ENCODE peak calls at places on chromosomes 13 and 19, in eight cellular contexts. G, J, V, P, S, B, Q and A are unnamed samples.

GRCh38 chr13:52454459-52454824 is 836 bp upstream of the CKAP2 start:
- DNase-seq in G (peak), J (no peak), V (no peak), P (peak), S (no peak), B (peak), Q (no peak), A (no peak)

GRCh38 chr19:12766051-12766521 is 9.3 kb downstream of the HOOK2 start:
- DNase-seq in G (peak), J (peak), V (peak), P (peak), S (peak), B (peak), Q (no peak), A (peak)

GRCh38 chr13:22229916-22230315 is 559.0 kb downstream of the FGF9 start:
- DNase-seq in G (no peak), J (no peak), V (no peak), P (no peak), S (no peak), B (no peak), Q (no peak), A (no peak)

GRCh38 chr19:317710-318508 is 26.7 kb downstream of the MIER2 start:
- DNase-seq in G (no peak), J (no peak), V (no peak), P (no peak), S (no peak), B (no peak), Q (no peak), A (no peak)

GRCh38 chr13:68551701-68552522 is 1321.8 kb upstream of the PCDH9 start:
- DNase-seq in G (no peak), J (no peak), V (no peak), P (no peak), S (no peak), B (no peak), Q (no peak), A (no peak)

GRCh38 chr19:15304140-15304705 is 28.1 kb downstream of the BRD4 start:
- DNase-seq in G (no peak), J (peak), V (no peak), P (no peak), S (peak), B (no peak), Q (no peak), A (no peak)

GRCh38 chr13:28185256-28185655 is 46.9 kb downstream of the PAN3 start:
- DNase-seq in G (no peak), J (no peak), V (no peak), P (no peak), S (no peak), B (no peak), Q (no peak), A (no peak)

GRCh38 chr19:35000647-35001501 is 751 bp downstream of the GRAMD1A start:
- DNase-seq in G (peak), J (peak), V (no peak), P (peak), S (no peak), B (peak), Q (no peak), A (no peak)

GRCh38 chr13:74135306-74136088 is 1.3 kb upstream of the KLF12 start:
- DNase-seq in G (peak), J (no peak), V (peak), P (peak), S (peak), B (peak), Q (peak), A (peak)

GRCh38 chr13:109412232-109412935 is 374.0 kb downstream of the IRS2 start:
- DNase-seq in G (peak), J (no peak), V (peak), P (peak), S (peak), B (peak), Q (no peak), A (peak)

GRCh38 chr13:40916207-40916998 is 102.7 kb downstream of the ELF1 start:
- DNase-seq in G (no peak), J (no peak), V (no peak), P (no peak), S (no peak), B (no peak), Q (no peak), A (no peak)

GRCh38 chr13:92272177-92272576 is 873.8 kb downstream of the GPC5 start:
- DNase-seq in G (no peak), J (no peak), V (no peak), P (no peak), S (no peak), B (no peak), Q (no peak), A (no peak)

GRCh38 chr19:13430790-13431582 is 75.3 kb downstream of the CACNA1A start:
- DNase-seq in G (peak), J (peak), V (peak), P (peak), S (peak), B (peak), Q (no peak), A (no peak)

GRCh38 chr13:25375727-25376358 is 4.1 kb downstream of the ATP8A2 start:
- DNase-seq in G (peak), J (peak), V (no peak), P (peak), S (peak), B (peak), Q (no peak), A (no peak)

GRCh38 chr13:94679614-94680013 is 32.7 kb downstream of the SOX21 start:
- DNase-seq in G (no peak), J (no peak), V (no peak), P (no peak), S (no peak), B (no peak), Q (no peak), A (no peak)

GRCh38 chr19:43623889-43624670 is 4.7 kb upstream of the ZNF428 start:
- DNase-seq in G (no peak), J (no peak), V (no peak), P (peak), S (no peak), B (peak), Q (no peak), A (no peak)

GRCh38 chr13:85099245-85099644 is 700.0 kb downstream of the SLITRK6 start:
- DNase-seq in G (no peak), J (no peak), V (no peak), P (no peak), S (no peak), B (no peak), Q (no peak), A (no peak)

GRCh38 chr13:112254061-112254818 is 121.9 kb upstream of the SPACA7 start:
- DNase-seq in G (no peak), J (no peak), V (no peak), P (no peak), S (no peak), B (no peak), Q (peak), A (no peak)

GRCh38 chr19:31110331-31110730 is 238.9 kb downstream of the TSHZ3 start:
- DNase-seq in G (peak), J (no peak), V (peak), P (peak), S (no peak), B (peak), Q (no peak), A (no peak)

GRCh38 chr13:27476943-27477681 is 26.7 kb upstream of the MTIF3 start:
- DNase-seq in G (peak), J (peak), V (no peak), P (no peak), S (no peak), B (no peak), Q (no peak), A (no peak)

GRCh38 chr19:34733826-34734600 is at the start of gene ZNF181:
- DNase-seq in G (peak), J (peak), V (peak), P (peak), S (peak), B (peak), Q (peak), A (peak)

GRCh38 chr19:54916822-54917221 is 10.9 kb downstream of the NCR1 start:
- DNase-seq in G (no peak), J (no peak), V (no peak), P (no peak), S (no peak), B (no peak), Q (no peak), A (no peak)

GRCh38 chr19:514166-514663 is 6.9 kb downstream of the TPGS1 start:
- DNase-seq in G (no peak), J (no peak), V (no peak), P (no peak), S (no peak), B (no peak), Q (no peak), A (no peak)

GRCh38 chr19:15161028-15161984 is 39.5 kb downstream of the NOTCH3 start:
- DNase-seq in G (no peak), J (peak), V (no peak), P (peak), S (no peak), B (no peak), Q (no peak), A (no peak)

GRCh38 chr19:19817357-19817756 is 4.2 kb downstream of the ZNF506 start:
- DNase-seq in G (no peak), J (no peak), V (no peak), P (no peak), S (no peak), B (no peak), Q (no peak), A (no peak)

GRCh38 chr19:43078311-43078710 is 4.2 kb downstream of the PSG2 start:
- DNase-seq in G (no peak), J (no peak), V (no peak), P (no peak), S (no peak), B (no peak), Q (no peak), A (no peak)

GRCh38 chr19:48413879-48414623 is 20.6 kb downstream of the GRIN2D start:
- DNase-seq in G (no peak), J (no peak), V (no peak), P (peak), S (no peak), B (peak), Q (no peak), A (no peak)

GRCh38 chr19:49861127-49861526 is 6.2 kb downstream of the PNKP start:
- DNase-seq in G (peak), J (no peak), V (no peak), P (peak), S (no peak), B (peak), Q (peak), A (no peak)

GRCh38 chr13:39281539-39282150 is 243.4 kb downstream of the NHLRC3 start:
- DNase-seq in G (no peak), J (peak), V (no peak), P (peak), S (no peak), B (no peak), Q (no peak), A (no peak)

GRCh38 chr19:38843175-38843758 is 6.5 kb downstream of the HNRNPL start:
- DNase-seq in G (no peak), J (no peak), V (peak), P (no peak), S (no peak), B (no peak), Q (no peak), A (no peak)
- H3K27ac ChIP-seq in G (no peak), J (no peak), V (no peak), P (no peak), S (no peak), B (no peak), Q (peak), A (no peak)

GRCh38 chr13:44158055-44158655 is 215.5 kb upstream of the SERP2 start:
- DNase-seq in G (no peak), J (no peak), V (no peak), P (no peak), S (no peak), B (no peak), Q (no peak), A (no peak)
- H3K27ac ChIP-seq in G (no peak), J (no peak), V (peak), P (no peak), S (no peak), B (no peak), Q (peak), A (no peak)

GRCh38 chr19:10309423-10309822 is at the start of gene ZGLP1:
- DNase-seq in G (no peak), J (no peak), V (no peak), P (no peak), S (no peak), B (no peak), Q (no peak), A (no peak)

GRCh38 chr19:10306327-10306726 is 3.3 kb downstream of the ZGLP1 start:
- DNase-seq in G (no peak), J (no peak), V (no peak), P (no peak), S (no peak), B (no peak), Q (no peak), A (no peak)

GRCh38 chr19:10299545-10300458 is 9.8 kb downstream of the ZGLP1 start:
- DNase-seq in G (no peak), J (no peak), V (peak), P (no peak), S (no peak), B (no peak), Q (no peak), A (no peak)

DNA sequence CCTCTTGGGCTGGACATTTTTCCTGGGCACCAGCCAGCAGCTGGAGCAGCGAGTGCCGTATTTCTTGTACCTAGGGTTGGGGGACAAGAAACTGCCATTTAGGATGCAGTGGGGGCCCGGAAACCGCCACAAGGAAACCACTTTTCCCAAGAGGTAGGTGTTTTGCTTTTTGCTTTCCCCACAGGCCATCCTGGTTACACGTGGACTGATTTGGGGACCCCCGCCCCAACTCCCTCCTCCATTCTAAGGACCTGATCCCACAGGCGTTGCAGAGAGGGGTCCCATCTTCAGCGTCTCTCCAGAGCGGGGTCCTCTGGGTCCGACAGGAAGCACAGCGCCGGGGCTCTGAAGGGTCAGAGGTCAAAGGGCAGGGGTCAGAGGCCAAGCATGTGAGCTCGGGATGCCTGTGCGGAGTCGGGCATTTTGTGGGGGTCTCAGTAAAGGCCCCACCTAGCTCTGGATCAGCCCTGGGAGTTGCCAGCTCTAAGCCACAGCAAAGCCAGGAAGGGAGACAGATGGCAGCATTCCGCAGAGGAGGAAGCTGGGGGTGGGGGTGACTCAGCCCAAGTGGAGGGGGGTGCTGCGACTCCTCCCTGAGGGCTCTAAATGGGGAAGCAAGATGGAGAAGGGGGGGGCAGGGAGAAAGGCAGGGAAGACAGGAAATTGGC is 4.3 kb downstream of the ZGLP1 start:
- DNase-seq in G (no peak), J (no peak), V (peak), P (no peak), S (peak), B (no peak), Q (no peak), A (peak)
- H3K27ac ChIP-seq in G (no peak), J (no peak), V (no peak), P (no peak), S (no peak), B (no peak), Q (no peak), A (no peak)

DNA sequence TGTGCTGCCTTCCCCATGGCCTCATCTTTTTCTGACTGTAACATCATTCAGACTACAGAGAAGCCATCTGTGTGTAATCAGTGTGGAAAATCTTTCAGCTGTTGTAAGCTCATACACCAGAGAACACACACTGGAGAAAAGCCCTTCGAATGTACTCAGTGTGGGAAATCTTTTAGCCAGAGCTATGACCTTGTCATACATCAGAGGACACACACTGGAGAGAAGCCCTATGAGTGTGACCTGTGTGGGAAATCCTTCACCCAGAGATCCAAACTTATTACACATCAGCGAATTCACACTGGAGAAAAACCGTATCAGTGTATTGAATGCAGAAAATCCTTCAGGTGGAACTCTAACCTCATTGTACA is 17.2 kb upstream of the ZNF8 start:
- DNase-seq in G (peak), J (no peak), V (no peak), P (no peak), S (no peak), B (no peak), Q (no peak), A (no peak)
- H3K27ac ChIP-seq in G (no peak), J (no peak), V (no peak), P (no peak), S (no peak), B (no peak), Q (no peak), A (no peak)

GRCh38 chr13:114147803-114148520 is 15.5 kb upstream of the RASA3 start:
- DNase-seq in G (no peak), J (no peak), V (no peak), P (no peak), S (no peak), B (no peak), Q (no peak), A (no peak)
- H3K27ac ChIP-seq in G (no peak), J (no peak), V (no peak), P (no peak), S (no peak), B (no peak), Q (no peak), A (no peak)

DNA sequence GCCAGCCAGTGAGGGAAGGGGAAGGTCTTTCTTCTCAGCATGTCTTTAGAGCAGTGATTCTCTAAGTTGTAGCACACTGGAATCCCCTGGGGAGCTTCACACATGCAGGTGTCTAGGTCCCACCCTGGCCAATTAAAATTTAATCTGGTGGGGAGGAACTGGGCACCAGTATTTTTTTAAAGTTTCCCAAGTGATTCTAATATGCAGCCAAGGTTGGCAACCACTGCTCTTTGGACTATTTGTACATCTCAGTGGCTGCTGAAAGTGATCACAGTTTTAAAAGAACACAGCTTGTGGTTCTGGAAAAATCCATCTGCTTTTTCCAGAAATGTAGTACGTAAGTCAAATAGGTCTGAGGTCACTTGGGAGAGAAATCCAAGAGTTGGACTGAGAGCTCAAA is 10.7 kb upstream of the KATNAL1 start:
- DNase-seq in G (no peak), J (no peak), V (no peak), P (no peak), S (no peak), B (no peak), Q (no peak), A (no peak)
- H3K27ac ChIP-seq in G (no peak), J (no peak), V (no peak), P (no peak), S (no peak), B (no peak), Q (no peak), A (peak)

GRCh38 chr19:58318297-58318696 is 8.5 kb upstream of the ZSCAN22 start:
- DNase-seq in G (no peak), J (no peak), V (no peak), P (no peak), S (no peak), B (no peak), Q (no peak), A (no peak)

GRCh38 chr19:58319241-58319640 is 7.6 kb upstream of the ZSCAN22 start:
- DNase-seq in G (no peak), J (no peak), V (no peak), P (no peak), S (no peak), B (no peak), Q (no peak), A (no peak)

GRCh38 chr19:58317481-58318072 is 9.2 kb upstream of the ZSCAN22 start:
- DNase-seq in G (peak), J (no peak), V (no peak), P (peak), S (no peak), B (no peak), Q (no peak), A (no peak)
- H3K27ac ChIP-seq in G (no peak), J (no peak), V (no peak), P (no peak), S (no peak), B (no peak), Q (no peak), A (no peak)